ENCODE peak calls at places on chromosomes 2 and 18, in six cellular contexts. Y, J, E, O, M and S are unnamed samples.

GRCh38 chr2:238406222-238406997 is 20.3 kb upstream of the ASB1 start:
- DNase-seq in J (no peak), O (no peak), E (no peak), Y (no peak), M (no peak), S (no peak)

GRCh38 chr2:48433682-48434081 is 96.3 kb upstream of the STON1 start:
- DNase-seq in M (peak; percentile 66), O (no peak), Y (no peak), J (no peak), E (peak; percentile 51), S (no peak)

GRCh38 chr18:43879350-43879749 is 602.1 kb upstream of the SYT4 start:
- DNase-seq in J (no peak), O (no peak), E (no peak), M (no peak), Y (no peak), S (no peak)

GRCh38 chr2:23269747-23270146 is 115.2 kb upstream of the KLHL29 start:
- DNase-seq in J (no peak), E (no peak), Y (no peak), M (no peak), O (no peak), S (no peak)

GRCh38 chr2:182854405-182855105 is 11.9 kb downstream of the FRZB start:
- DNase-seq in E (no peak), M (no peak), J (no peak), Y (no peak), O (no peak), S (no peak)

GRCh38 chr2:232276084-232276738 is 102.3 kb upstream of the ALPP start:
- DNase-seq in Y (no peak), M (no peak), J (peak; percentile 28), E (no peak), O (no peak), S (no peak)

GRCh38 chr18:13261658-13262357 is 43.2 kb downstream of the LDLRAD4 start:
- DNase-seq in M (no peak), O (no peak), J (no peak), Y (no peak), E (no peak), S (no peak)

GRCh38 chr2:237156131-237156856 is 70.6 kb downstream of the COPS8 start:
- DNase-seq in O (no peak), M (no peak), E (peak; percentile 57), Y (no peak), J (peak; percentile 88), S (peak; percentile 88)

GRCh38 chr18:58605027-58606020 is 23.6 kb downstream of the ALPK2 start:
- DNase-seq in E (no peak), O (no peak), M (no peak), J (no peak), Y (no peak), S (no peak)

GRCh38 chr18:23191952-23192662 is 56.8 kb downstream of the CABLES1 start:
- DNase-seq in O (peak; percentile 5), E (peak; percentile 81), J (peak; percentile 73), M (peak; percentile 48), Y (no peak), S (peak; percentile 58)

DNA sequence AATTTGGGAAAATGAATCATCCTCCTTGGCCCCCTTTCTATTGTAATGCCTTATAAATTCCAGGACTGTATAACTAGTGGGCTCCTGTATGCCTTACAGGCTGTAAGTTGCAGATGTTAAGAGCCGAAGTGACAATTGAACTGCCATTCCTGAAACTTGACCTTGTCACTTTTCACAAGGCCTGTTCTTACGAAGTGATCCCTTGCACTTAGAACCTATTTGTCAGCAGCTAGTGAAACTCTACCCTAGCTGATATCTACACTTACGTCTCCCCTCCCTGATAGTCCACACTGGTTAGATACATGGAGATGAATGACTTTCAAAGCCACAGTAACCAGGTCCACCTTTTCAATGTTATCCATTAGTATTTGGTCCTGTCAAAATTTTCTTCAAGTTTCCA is 104.7 kb downstream of the IRS1 start:
- DNase-seq in M (no peak), O (no peak), J (no peak), E (no peak), Y (no peak), S (no peak)
- H3K27ac ChIP-seq in M (no peak overlapping the region), O (no peak overlapping the region), J (no peak overlapping the region), E (no peak overlapping the region), Y (no peak overlapping the region), S (no peak overlapping the region)

DNA sequence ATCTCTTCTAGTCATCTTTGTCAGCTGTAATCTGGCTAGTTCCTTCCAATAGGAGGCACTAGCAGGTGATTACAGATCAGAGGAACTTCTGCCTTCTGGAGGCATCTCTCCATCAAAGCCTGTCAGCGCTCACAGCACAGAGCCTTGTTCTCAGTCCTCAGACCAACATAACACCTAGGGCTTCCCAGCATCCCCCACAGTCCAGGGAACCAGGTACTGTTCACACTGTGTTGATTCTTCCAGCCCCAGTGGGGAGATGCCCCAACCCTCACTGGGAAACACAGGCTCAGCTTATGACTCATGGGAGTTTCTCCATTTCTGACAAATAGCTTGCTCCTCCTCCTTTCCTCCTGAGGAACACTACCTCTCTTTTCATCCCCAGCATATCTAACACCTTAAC is 601.7 kb downstream of the CBLN2 start:
- DNase-seq in E (no peak), Y (no peak), J (no peak), O (no peak), M (no peak), S (no peak)
- H3K9me3 ChIP-seq in E (no peaks in the 10 kb centered on the region), Y (no peaks in the 10 kb centered on the region), J (no peaks in the 10 kb centered on the region), O (no peaks in the 10 kb centered on the region), M (no peaks in the 10 kb centered on the region), S (no peaks in the 10 kb centered on the region)

DNA sequence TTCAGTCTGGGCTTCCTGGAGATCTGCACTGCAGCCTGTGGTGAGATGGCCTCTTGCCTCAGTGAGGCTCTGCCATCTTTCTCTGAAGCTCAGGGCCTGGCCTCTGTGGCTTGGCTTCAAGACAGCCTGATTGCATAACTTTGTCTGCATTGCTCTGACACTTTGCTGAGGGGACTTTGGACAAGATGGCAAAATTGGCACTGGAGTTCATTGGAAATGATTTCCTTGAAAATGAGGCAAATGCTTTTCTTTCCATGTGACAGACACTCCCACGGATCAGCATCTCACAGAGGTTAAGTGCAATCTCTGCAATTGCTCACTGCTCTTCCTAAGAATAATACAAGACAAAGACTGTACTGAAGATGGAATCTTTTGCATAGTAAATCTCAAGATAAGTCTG is 166.8 kb downstream of the KCNS3 start:
- DNase-seq in J (no peak), Y (no peak), M (no peak), O (no peak), E (no peak), S (no peak)
- H3K27ac ChIP-seq in J (no peak overlapping the region), Y (no peak overlapping the region), M (no peak overlapping the region), O (no peak overlapping the region), E (no peak overlapping the region), S (no peak overlapping the region)

GRCh38 chr18:79935499-79935898 is 16.0 kb downstream of the SLC66A2 start:
- DNase-seq in Y (no peak), O (no peak), J (peak; percentile 37), M (no peak), E (no peak), S (no peak)
- H3K9me3 ChIP-seq in Y (peaks cover 3% of the 10 kb centered on the region), O (no peaks in the 10 kb centered on the region), J (peaks cover 2% of the 10 kb centered on the region), M (no peaks in the 10 kb centered on the region), E (no peaks in the 10 kb centered on the region), S (no peaks in the 10 kb centered on the region)

DNA sequence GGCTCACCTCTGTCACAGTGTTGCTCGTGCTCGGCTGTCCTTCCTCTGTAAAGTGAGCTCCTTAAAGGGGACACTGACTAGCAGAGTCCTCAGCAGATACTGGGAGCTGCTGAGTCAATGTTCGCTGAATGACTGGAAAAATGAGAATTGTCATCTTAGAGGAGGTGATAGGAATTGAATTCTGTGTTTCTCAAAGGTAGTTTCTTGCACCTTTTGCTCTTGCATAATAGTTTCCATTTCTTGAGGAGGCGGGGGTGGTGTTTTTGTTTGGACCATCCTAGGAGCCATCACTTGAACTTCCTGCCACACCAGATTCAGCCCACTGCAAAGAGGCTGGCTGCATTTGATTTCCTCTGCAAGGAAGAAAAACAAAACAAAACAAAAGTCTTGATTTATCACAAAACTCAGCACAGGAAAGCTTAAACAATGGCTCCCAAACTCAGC is 11.4 kb upstream of the RFX8 start:
- DNase-seq in Y (no peak), E (no peak), M (no peak), O (no peak), J (no peak), S (no peak)
- H3K27ac ChIP-seq in Y (no peak overlapping the region), E (peak overlapping the region; percentile 20), M (no peak overlapping the region), O (no peak overlapping the region), J (no peak overlapping the region), S (no peak overlapping the region)